ENCODE peak calls at places on chromosomes 5 and 9, in five cellular contexts. L is HCT116; G is mesenchymal stem cell; R is ascending aorta; P is CD8-positive, alpha-beta memory T cell. Y is an unnamed sample.

GRCh38 chr9:111959468-111959941 is 62.9 kb downstream of the UGCG start:
- DNase-seq in P (no peak), L (peak), R (no peak), G (peak), Y (no peak)

GRCh38 chr5:89582768-89583339 is 699.9 kb upstream of the MEF2C start:
- DNase-seq in G (no peak), R (no peak), P (no peak), L (no peak), Y (no peak)

GRCh38 chr9:83466877-83467276 is 71.3 kb downstream of the FRMD3 start:
- DNase-seq in G (no peak), P (no peak), L (no peak), R (no peak), Y (no peak)

GRCh38 chr9:123637940-123638634 is 282.1 kb downstream of the CRB2 start:
- DNase-seq in R (no peak), L (no peak), P (no peak), G (peak), Y (no peak)

GRCh38 chr5:74641778-74642542 is 1.4 kb upstream of the ENC1 start:
- DNase-seq in G (peak), R (no peak), L (peak), P (no peak), Y (peak)

GRCh38 chr5:132414634-132415377 is 45.3 kb downstream of the SLC22A5 start:
- DNase-seq in R (no peak), G (peak), P (no peak), L (peak), Y (no peak)

GRCh38 chr9:14251146-14252071 is 62.5 kb downstream of the NFIB start:
- DNase-seq in G (peak), P (no peak), L (peak), R (peak), Y (peak)

GRCh38 chr9:6383551-6384225 is 29.3 kb upstream of the UHRF2 start:
- DNase-seq in P (no peak), R (no peak), G (peak), L (no peak), Y (no peak)

GRCh38 chr9:16540996-16541668 is 329.3 kb downstream of the BNC2 start:
- DNase-seq in L (no peak), R (no peak), G (peak), P (no peak), Y (no peak)

GRCh38 chr5:88761269-88761880 is 121.6 kb downstream of the MEF2C start:
- DNase-seq in R (no peak), P (no peak), L (no peak), G (no peak), Y (no peak)

GRCh38 chr5:154791535-154791934 is 36.4 kb downstream of the LARP1 start:
- DNase-seq in R (no peak), L (no peak), G (no peak), P (no peak), Y (no peak)

GRCh38 chr5:94968507-94969095 is 316.3 kb downstream of the MCTP1 start:
- DNase-seq in P (no peak), L (peak), R (no peak), G (peak), Y (no peak)

GRCh38 chr9:137760426-137760825 is 117.2 kb upstream of the CACNA1B start:
- DNase-seq in P (no peak), R (no peak), G (no peak), L (no peak), Y (no peak)

GRCh38 chr5:140575309-140575708 is 10.7 kb downstream of the SLC35A4 start:
- DNase-seq in G (no peak), P (no peak), R (no peak), L (peak), Y (no peak)

GRCh38 chr5:68279960-68280359 is 64.4 kb downstream of the PIK3R1 start:
- DNase-seq in P (no peak), G (no peak), R (no peak), L (no peak), Y (no peak)

DNA sequence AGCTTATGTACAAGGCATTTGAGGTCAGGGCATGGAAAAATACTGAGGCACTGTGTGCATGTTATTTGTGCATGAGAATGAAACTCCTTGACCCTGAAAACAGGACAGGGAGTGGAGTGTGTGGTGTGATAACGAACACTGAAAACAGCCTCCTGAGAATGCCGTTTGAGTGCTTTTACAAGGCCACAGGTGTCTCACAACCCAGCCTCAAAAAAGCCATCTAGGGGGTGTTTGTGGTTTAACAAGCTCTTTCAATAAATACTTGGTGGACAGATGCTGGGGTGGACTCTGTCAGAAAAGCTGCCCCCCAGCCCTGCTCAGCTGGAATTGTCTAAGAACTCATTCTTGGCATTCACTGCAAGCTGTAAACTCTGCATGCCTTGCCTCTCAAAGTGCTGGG is 94.0 kb upstream of the SLC25A48 start:
- DNase-seq in R (no peak), G (no peak), L (no peak), P (no peak), Y (no peak)
- H3K27ac ChIP-seq in R (no peak), G (no peak), L (no peak), P (no peak), Y (no peak)

DNA sequence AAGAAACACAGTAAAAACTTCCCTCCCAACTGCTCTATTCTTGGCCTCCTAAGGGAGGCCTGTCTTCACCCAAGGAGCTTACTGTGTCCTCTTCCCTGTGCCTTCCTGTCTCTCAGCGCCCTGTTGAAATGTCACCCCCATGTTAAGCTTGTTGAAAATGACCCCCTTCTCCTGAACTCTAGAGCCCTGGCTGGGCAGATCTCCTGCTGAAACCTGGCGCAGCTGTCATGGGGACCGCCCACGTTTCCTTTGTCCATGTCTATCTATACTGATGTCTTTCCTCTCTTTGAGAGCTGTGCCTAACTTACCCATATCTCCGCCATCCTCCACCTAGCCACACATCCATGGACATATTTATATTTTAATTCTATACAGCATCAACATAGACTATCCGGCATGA is 33.3 kb downstream of the PTCH1 start:
- DNase-seq in L (no peak), P (no peak), R (no peak), G (no peak), Y (no peak)
- H3K27ac ChIP-seq in L (no peak), P (no peak), R (no peak), G (no peak), Y (no peak)

GRCh38 chr5:97089149-97089801 is 53.1 kb downstream of the LIX1 start:
- DNase-seq in L (no peak), G (no peak), P (no peak), R (no peak), Y (no peak)
- H3K27ac ChIP-seq in L (no peak), G (no peak), P (no peak), R (no peak), Y (no peak)

DNA sequence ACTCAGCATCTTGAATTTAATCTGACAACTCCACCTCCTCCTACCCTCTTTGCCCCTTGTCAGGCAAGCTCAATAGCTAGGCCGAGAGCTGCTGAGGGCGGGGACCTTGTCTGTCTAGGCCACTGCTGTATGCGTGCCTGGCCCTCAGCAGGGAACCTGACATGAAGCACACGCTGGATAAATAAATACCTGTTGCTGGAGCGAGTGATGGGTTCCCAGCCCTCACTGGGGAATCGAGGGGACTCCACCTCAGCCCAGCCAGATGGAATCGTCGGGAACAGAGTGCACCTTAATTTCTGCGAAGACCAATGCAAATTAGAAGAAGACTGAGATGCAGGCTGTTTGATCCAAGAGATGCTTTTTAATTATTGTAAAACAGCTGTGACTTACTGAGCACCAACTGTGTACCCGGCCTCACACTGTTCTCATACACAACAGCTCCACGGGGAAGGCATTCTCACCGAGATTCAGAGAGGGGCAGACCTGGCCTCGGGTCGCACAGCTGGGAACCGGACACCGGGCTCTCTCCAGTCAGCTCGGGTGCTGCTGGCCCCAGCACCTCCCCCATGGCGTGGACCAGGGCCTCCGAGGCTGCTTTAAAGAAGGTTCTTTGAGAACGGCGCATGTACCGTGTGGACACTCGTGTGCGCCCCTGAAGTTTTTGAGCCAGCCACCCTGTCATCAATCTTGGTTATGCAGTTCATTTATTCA is 109.7 kb upstream of the IER5L start:
- DNase-seq in G (no peak), R (no peak), L (no peak), P (no peak), Y (no peak)
- H3K27ac ChIP-seq in G (no peak), R (no peak), L (no peak), P (no peak), Y (no peak)

DNA sequence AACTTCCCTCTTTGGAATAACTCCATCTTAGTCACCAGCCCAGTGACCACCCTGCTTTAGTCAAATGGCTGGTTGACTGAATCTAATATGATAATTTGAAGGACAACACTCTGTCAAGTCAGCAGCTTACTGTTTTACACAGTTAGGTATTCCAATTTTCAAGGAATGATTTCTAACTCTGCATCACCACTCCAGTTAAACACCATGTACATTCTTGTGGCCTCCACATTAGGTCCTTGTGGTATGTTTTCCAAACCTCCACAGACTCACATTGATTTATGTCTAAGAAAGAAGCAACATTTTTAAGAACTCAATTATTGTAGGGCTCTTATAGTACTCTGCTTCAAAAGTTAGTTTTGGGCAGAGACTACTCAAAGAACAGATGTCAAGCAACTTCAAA is 110.7 kb downstream of the TLE1 start:
- DNase-seq in L (no peak), R (no peak), G (peak), P (no peak), Y (no peak)
- H3K27ac ChIP-seq in L (no peak), R (no peak), G (peak), P (no peak), Y (no peak)

GRCh38 chr9:121780641-121781040 is 129.2 kb downstream of the DAB2IP start:
- DNase-seq in L (no peak), P (no peak), R (no peak), G (no peak), Y (no peak)

GRCh38 chr9:121779381-121780117 is 128.1 kb downstream of the DAB2IP start:
- DNase-seq in L (no peak), G (peak), P (no peak), R (no peak), Y (no peak)

GRCh38 chr9:121780177-121780576 is 128.7 kb downstream of the DAB2IP start:
- DNase-seq in R (no peak), L (no peak), P (no peak), G (no peak), Y (no peak)

GRCh38 chr9:121776739-121777637 is 125.6 kb downstream of the DAB2IP start:
- DNase-seq in R (no peak), G (no peak), L (no peak), P (no peak), Y (no peak)

GRCh38 chr9:121778252-121779225 is 127.1 kb downstream of the DAB2IP start:
- DNase-seq in G (peak), L (no peak), R (no peak), P (no peak), Y (no peak)
- H3K27ac ChIP-seq in G (no peak), L (no peak), R (no peak), P (no peak), Y (no peak)

GRCh38 chr9:127710204-127710805 is 3.5 kb downstream of the CFAP157 start:
- DNase-seq in L (no peak), G (no peak), R (no peak), P (no peak), Y (no peak)
- H3K27ac ChIP-seq in L (no peak), G (no peak), R (no peak), P (no peak), Y (no peak)

GRCh38 chr5:15502208-15502607 is 2.2 kb downstream of the FBXL7 start:
- DNase-seq in L (no peak), G (peak), R (no peak), P (no peak), Y (no peak)

GRCh38 chr5:15500326-15500958 is 462 bp downstream of the FBXL7 start:
- DNase-seq in P (no peak), R (peak), L (no peak), G (peak), Y (peak)

GRCh38 chr5:15499528-15500325 is at the start of gene FBXL7:
- DNase-seq in P (no peak), R (no peak), L (no peak), G (peak), Y (peak)

GRCh38 chr5:15496886-15497285 is 3.1 kb upstream of the FBXL7 start:
- DNase-seq in L (no peak), R (no peak), P (no peak), G (no peak), Y (no peak)

DNA sequence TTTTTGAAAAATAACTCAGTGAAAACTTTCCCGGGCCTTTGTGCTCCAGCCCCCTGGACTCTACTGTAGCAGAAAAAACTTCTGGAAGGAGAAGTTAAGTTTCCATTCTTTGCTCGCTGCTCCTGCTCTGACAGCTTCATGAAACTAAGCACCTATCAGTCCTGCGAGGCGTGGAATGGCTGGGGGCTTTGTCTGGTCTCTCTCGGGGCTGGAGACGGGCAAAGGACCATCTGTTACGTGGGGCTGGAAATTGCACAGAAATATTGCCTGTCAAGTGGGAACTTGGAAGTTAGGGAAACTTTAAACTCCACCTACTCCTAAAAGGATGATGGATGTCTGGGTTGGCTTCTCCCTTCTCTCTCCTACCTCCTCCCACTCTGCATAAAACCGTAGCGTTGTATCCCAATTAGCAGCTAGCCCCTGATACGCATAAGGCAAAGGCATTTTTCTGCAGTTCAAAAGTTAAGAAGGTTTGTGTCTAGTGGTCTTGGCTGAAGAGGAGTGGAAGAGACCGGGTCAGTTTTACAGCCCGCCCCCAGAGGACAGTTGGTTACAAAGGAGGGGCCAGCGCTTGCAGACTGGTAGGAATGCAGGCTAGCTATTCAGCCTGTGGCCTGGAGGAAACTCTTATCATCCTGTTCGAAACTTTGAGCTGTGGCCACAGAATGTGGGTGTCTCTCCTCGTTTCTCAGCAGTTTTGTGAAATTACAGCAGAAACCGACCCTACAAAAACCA is 1.2 kb downstream of the FBXL7 start:
- DNase-seq in P (no peak), L (no peak), R (no peak), G (peak), Y (peak)
- H3K27ac ChIP-seq in P (no peak), L (no peak), R (peak), G (peak), Y (peak)

GRCh38 chr9:126523621-126524111 is 90.1 kb upstream of the LMX1B start:
- DNase-seq in G (no peak), P (no peak), L (no peak), R (no peak), Y (no peak)
- H3K27ac ChIP-seq in G (no peak), P (no peak), L (no peak), R (no peak), Y (no peak)

Y was measured in substantia nigra.